ENCODE peak calls at places on chromosomes 16 and 17, in four cellular contexts. M is A549, L is K562, N is IMR-90. K is an unnamed sample.

GRCh38 chr17:43356999-43357398 is 41.8 kb upstream of the ARL4D start:
- DNase-seq in M (peak), L (no peak), N (peak), K (no peak)

GRCh38 chr17:79174905-79175856 is 100.6 kb downstream of the ENGASE start:
- DNase-seq in M (no peak), L (no peak), N (no peak), K (no peak)

GRCh38 chr16:66272461-66272860 is 94.0 kb upstream of the CDH5 start:
- DNase-seq in M (no peak), L (no peak), N (no peak), K (no peak)

GRCh38 chr17:75531724-75532090 is 6.2 kb downstream of the LLGL2 start:
- DNase-seq in M (no peak), L (no peak), N (no peak), K (no peak)

GRCh38 chr16:67673712-67674580 is 7.3 kb downstream of the C16orf86 start:
- DNase-seq in M (no peak), L (no peak), N (no peak), K (no peak)

GRCh38 chr16:12089492-12090161 is 113.1 kb downstream of the SNX29 start:
- DNase-seq in M (no peak), L (peak), N (peak), K (no peak)

GRCh38 chr17:42118545-42118944 is 2.6 kb downstream of the KAT2A start:
- DNase-seq in M (peak), L (peak), N (peak), K (no peak)

GRCh38 chr16:65375651-65376050 is 253.8 kb upstream of the CDH11 start:
- DNase-seq in M (no peak), L (no peak), N (peak), K (no peak)

GRCh38 chr17:62950067-62950466 is 16.0 kb upstream of the TANC2 start:
- DNase-seq in M (no peak), L (no peak), N (peak), K (no peak)

GRCh38 chr17:2292100-2292499 is 11.5 kb downstream of the SMG6 start:
- DNase-seq in M (no peak), L (no peak), N (peak), K (no peak)

GRCh38 chr16:48517493-48517892 is 92.5 kb downstream of the N4BP1 start:
- DNase-seq in M (no peak), L (no peak), N (no peak), K (no peak)

GRCh38 chr16:57191056-57191536 is 5.0 kb downstream of the RSPRY1 start:
- DNase-seq in M (peak), L (no peak), N (peak), K (no peak)

GRCh38 chr17:39002991-39003715 is 36.0 kb upstream of the FBXO47 start:
- DNase-seq in M (no peak), L (peak), N (no peak), K (no peak)

GRCh38 chr17:78529251-78529650 is 47.9 kb downstream of the DNAH17 start:
- DNase-seq in M (no peak), L (no peak), N (no peak), K (no peak)

GRCh38 chr16:75225092-75225491 is 6.3 kb downstream of the CTRB1 start:
- DNase-seq in M (no peak), L (no peak), N (peak), K (no peak)

GRCh38 chr17:18270046-18270850 is 9.8 kb downstream of the MIEF2 start:
- DNase-seq in M (no peak), L (no peak), N (no peak), K (no peak)

GRCh38 chr17:59764292-59764741 is 56.9 kb downstream of the VMP1 start:
- DNase-seq in M (no peak), L (no peak), N (peak), K (no peak)

GRCh38 chr16:86072328-86073102 is 173.6 kb downstream of the IRF8 start:
- DNase-seq in M (peak), L (peak), N (peak), K (no peak)

GRCh38 chr16:68529931-68530667 is 9.0 kb upstream of the ZFP90 start:
- DNase-seq in M (peak), L (peak), N (peak), K (peak)

GRCh38 chr16:30472328-30472942 is at the start of gene ITGAL:
- DNase-seq in M (no peak), L (no peak), N (no peak), K (no peak)

GRCh38 chr17:39197380-39198185 is at the start of gene CACNB1:
- DNase-seq in M (peak), L (peak), N (peak), K (no peak)

GRCh38 chr17:50337956-50338355 is 8.0 kb upstream of the XYLT2 start:
- DNase-seq in M (no peak), L (peak), N (peak), K (no peak)

GRCh38 chr17:27306276-27306820 is 12.4 kb downstream of the WSB1 start:
- DNase-seq in M (no peak), L (no peak), N (no peak), K (no peak)

GRCh38 chr16:48321307-48322036 is 63.7 kb downstream of the SIAH1 start:
- DNase-seq in M (no peak), L (no peak), N (peak), K (no peak)

GRCh38 chr16:22255335-22255734 is 41.9 kb upstream of the POLR3E start:
- DNase-seq in M (no peak), L (peak), N (no peak), K (no peak)

GRCh38 chr17:69505740-69506139 is 91.2 kb downstream of the MAP2K6 start:
- DNase-seq in M (no peak), L (no peak), N (no peak), K (no peak)

GRCh38 chr17:64617125-64617780 is 44.9 kb downstream of the SMURF2 start:
- DNase-seq in M (no peak), L (no peak), N (peak), K (no peak)

GRCh38 chr17:64615025-64615677 is 47.0 kb downstream of the SMURF2 start:
- DNase-seq in M (no peak), L (no peak), N (peak), K (no peak)

GRCh38 chr17:64611374-64611773 is 50.7 kb downstream of the SMURF2 start:
- DNase-seq in M (no peak), L (no peak), N (no peak), K (no peak)

GRCh38 chr17:64618848-64619247 is 43.3 kb downstream of the SMURF2 start:
- DNase-seq in M (no peak), L (no peak), N (no peak), K (no peak)

DNA sequence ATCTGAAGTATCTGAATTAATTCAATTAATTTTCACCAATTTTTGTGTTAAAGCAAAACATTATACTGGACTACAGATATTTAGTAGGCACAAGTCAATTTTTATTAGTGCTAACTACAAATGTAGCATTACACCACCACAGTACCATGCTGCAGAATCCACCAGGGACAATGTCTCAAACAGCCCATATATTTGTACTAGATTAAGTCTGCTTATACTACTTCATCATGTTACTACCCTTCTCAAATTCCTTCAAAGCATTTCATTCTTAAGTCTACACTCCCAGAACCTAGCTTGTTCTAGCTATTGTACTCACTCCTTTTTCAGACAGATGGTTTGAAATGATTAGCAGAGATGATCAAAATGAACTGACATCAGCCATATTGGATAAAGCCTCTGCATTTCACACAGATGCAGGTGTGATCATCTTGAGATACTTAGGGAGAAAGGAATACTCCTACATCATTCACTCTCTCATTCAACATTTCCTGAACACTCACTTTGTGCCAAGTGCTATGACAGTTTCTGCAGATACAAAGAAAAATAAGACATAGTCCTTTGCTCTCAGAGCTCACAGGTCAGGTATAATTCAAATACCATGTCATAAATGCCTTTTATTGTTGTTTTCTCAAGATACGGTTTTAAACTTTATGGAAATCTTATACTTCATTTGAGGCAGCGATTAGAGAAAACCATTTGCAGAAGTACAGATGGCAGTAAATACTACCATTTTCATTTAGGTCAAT is 47.7 kb downstream of the SMURF2 start:
- DNase-seq in M (no peak), L (no peak), N (no peak), K (no peak)
- TF ChIP-seq MAFK in M (no peak), L (no peak), N (no peak), K (no peak)

DNA sequence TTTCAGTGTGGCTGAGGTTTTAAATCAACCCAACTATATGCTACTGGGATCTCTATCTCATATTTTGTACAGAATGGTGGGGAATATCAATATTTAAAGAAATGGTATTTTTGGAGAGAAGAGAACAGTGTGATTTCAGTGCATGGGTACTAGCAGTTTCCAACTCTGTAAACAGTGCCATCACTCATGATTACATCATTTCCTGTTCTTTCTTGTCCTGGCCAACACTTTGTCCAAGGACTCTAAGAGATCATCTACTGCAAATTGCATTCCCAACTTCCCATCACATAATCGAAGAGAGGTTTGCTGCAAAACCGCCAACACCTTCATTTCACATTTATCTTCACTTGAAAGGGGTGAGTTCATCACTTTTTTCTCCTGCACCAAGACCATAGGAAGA is 192.2 kb upstream of the HSBP1 start:
- DNase-seq in M (no peak), L (no peak), N (peak), K (no peak)
- TF ChIP-seq MAFK in M (no peak), L (no peak), N (no peak), K (no peak)

GRCh38 chr16:23575834-23576233 is 18.3 kb downstream of the UBFD1 start:
- DNase-seq in M (no peak), L (no peak), N (peak), K (no peak)
- TF ChIP-seq MAFK in M (no peak), L (no peak), N (no peak), K (no peak)

GRCh38 chr17:4583206-4583605 is 1.1 kb upstream of the SMTNL2 start:
- DNase-seq in M (no peak), L (no peak), N (no peak), K (no peak)

GRCh38 chr17:4582101-4582501 is 2.2 kb upstream of the SMTNL2 start:
- DNase-seq in M (no peak), L (no peak), N (no peak), K (no peak)

GRCh38 chr17:4583796-4584124 is 569 bp upstream of the SMTNL2 start:
- DNase-seq in M (peak), L (no peak), N (no peak), K (peak)

GRCh38 chr17:4584125-4584834 is at the start of gene SMTNL2:
- DNase-seq in M (peak), L (no peak), N (no peak), K (no peak)

GRCh38 chr17:4582691-4583090 is 1.6 kb upstream of the SMTNL2 start:
- DNase-seq in M (no peak), L (no peak), N (no peak), K (no peak)
- TF ChIP-seq MAFK in M (no peak), L (no peak), N (no peak), K (no peak)

GRCh38 chr17:82483836-82484235 is 25.3 kb downstream of the NARF start:
- DNase-seq in M (no peak), L (no peak), N (no peak), K (no peak)
- TF ChIP-seq MAFK in M (no peak), L (no peak), N (no peak), K (no peak)

GRCh38 chr16:59552164-59552563 is 818.0 kb upstream of the GOT2 start:
- DNase-seq in M (no peak), L (no peak), N (no peak), K (no peak)
- TF ChIP-seq MAFK in M (peak), L (no peak), N (no peak), K (no peak)

DNA sequence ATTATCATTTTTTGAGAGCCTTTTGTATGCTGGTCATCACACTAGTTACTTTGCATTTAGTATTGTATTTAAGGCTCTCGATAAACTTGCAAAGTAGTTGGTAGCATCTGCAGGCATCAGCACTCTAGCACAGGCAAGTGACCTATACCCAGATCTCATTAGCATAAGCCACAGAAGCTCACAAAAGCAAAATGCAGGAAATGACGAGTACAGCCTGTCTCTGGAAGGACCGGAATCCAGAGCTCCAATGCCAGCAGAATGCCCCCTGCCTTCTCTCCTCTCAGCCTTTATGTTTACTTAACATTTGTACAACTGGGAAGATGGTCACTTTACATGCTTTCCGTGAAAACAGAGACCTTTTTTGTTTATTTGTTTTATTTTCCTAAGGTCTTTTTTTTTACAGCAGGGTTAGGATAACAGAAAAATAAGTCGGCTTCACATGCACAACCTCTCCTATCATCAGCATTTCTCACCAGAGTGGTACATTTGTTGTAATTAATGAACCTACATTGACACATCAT is 45.4 kb upstream of the MYOCD start:
- DNase-seq in M (no peak), L (no peak), N (peak), K (no peak)
- TF ChIP-seq MAFK in M (no peak), L (no peak), N (peak), K (no peak)

DNA sequence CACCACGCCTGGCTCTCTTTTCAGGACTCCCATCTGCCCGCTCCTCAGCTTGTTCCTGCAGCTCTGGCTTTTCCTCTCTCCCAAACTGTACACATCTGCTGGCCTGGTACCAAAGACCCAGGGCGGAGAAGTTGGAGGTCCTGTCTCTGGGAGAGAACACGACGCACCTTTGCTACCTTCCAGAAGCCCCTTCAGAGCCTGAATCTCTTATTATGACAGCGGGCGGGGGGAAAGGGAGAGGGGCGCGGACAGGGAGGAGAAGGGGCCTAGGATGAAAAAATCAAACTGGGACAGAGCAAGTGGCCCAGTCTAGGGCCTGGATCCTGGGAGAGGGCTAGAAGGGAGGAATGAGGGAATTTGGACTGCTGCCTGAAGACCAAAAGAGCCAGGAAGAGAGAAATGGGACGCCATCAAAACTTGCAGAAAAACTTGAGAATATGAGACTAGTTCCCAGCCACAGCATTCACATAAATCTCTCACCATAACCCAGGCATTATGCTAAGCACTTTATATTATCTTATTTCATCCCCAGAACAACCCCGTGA is 2.5 kb upstream of the PER1 start:
- DNase-seq in M (no peak), L (no peak), N (no peak), K (no peak)
- TF ChIP-seq MAFK in M (no peak), L (no peak), N (no peak), K (no peak)

K was measured in H1.